ENCODE peak calls at places on chromosomes 3 and 15, in ten cellular contexts. E is cardiac muscle cell; I is colonic mucosa; K is stimulated activated CD4-positive, alpha-beta T cell treated with anti-CD3 and anti-CD28 coated beads, Interleukin-4, amount 100 ng/mL, for 24 hours; T is RWPE1; M is T-helper 9 cell; R is hypothalamus; Y is memory B cell; X is HTR-8/SVneo; S is ELR. Q is an unnamed sample.

GRCh38 chr3:143036557-143036956 is 35.2 kb downstream of the U2SURP start:
- DNase-seq in E (no peak), I (no peak), K (no peak), T (no peak), M (no peak), R (no peak), Y (no peak), X (no peak), S (no peak), Q (no peak)

GRCh38 chr3:58044656-58045055 is 36.4 kb downstream of the FLNB start:
- DNase-seq in E (no peak), I (no peak), K (no peak), T (no peak), M (no peak), R (no peak), Y (no peak), X (no peak), S (no peak), Q (no peak)

GRCh38 chr15:81050259-81050658 is 49.5 kb downstream of the TLNRD1 start:
- DNase-seq in E (no peak), I (no peak), K (no peak), T (no peak), M (no peak), R (no peak), Y (no peak), X (no peak), S (no peak), Q (no peak)

GRCh38 chr3:97257942-97258341 is 443.5 kb downstream of the EPHA6 start:
- DNase-seq in E (no peak), I (no peak), K (no peak), T (no peak), M (no peak), R (no peak), Y (no peak), X (no peak), S (no peak), Q (no peak)

GRCh38 chr3:142577701-142578308 is 728 bp downstream of the ATR start:
- DNase-seq in E (no peak), I (no peak), K (no peak), T (no peak), M (no peak), R (no peak), Y (no peak), X (no peak), S (peak), Q (no peak)

GRCh38 chr3:116339441-116340028 is 105.8 kb downstream of the LSAMP start:
- DNase-seq in E (no peak), I (peak), K (no peak), T (no peak), M (no peak), R (no peak), Y (no peak), X (no peak), S (no peak), Q (no peak)

GRCh38 chr3:11145888-11146287 is 8.4 kb upstream of the HRH1 start:
- DNase-seq in E (no peak), I (no peak), K (no peak), T (peak), M (no peak), R (no peak), Y (no peak), X (peak), S (peak), Q (no peak)

GRCh38 chr15:64686130-64686735 is 89.2 kb downstream of the RBPMS2 start:
- DNase-seq in E (peak), I (peak), K (peak), T (peak), M (no peak), R (no peak), Y (peak), X (peak), S (peak), Q (peak)

GRCh38 chr3:53740946-53741345 is 105.3 kb downstream of the CHDH start:
- DNase-seq in E (no peak), I (no peak), K (no peak), T (no peak), M (no peak), R (no peak), Y (no peak), X (no peak), S (no peak), Q (no peak)

GRCh38 chr3:161796780-161797179 is 300.2 kb downstream of the OTOL1 start:
- DNase-seq in E (no peak), I (no peak), K (no peak), T (no peak), M (no peak), R (no peak), Y (no peak), X (no peak), S (no peak), Q (no peak)

GRCh38 chr3:72494076-72495000 is 353.9 kb downstream of the SHQ1 start:
- DNase-seq in E (no peak), I (no peak), K (no peak), T (no peak), M (no peak), R (no peak), Y (no peak), X (no peak), S (no peak), Q (no peak)

GRCh38 chr3:99607151-99607550 is 31.2 kb upstream of the COL8A1 start:
- DNase-seq in E (no peak), I (no peak), K (no peak), T (no peak), M (no peak), R (no peak), Y (no peak), X (no peak), S (no peak), Q (no peak)

GRCh38 chr3:184636774-184637316 is 75.0 kb downstream of the MAGEF1 start:
- DNase-seq in E (peak), I (no peak), K (peak), T (peak), M (no peak), R (no peak), Y (no peak), X (peak), S (peak), Q (no peak)

Q was measured in dermis microvascular lymphatic vessel endothelial cell.